ENCODE peak calls at places on chromosomes 6 and 20, in ten cellular contexts. S is CD8-positive, alpha-beta T cell; F is nephron progenitor cell; W is pancreas; I is natural killer cell; T is neural crest cell; V is heart right ventricle; N is fibroblast of mammary gland; K is left ventricle myocardium inferior; B is lung. Y is an unnamed sample.

GRCh38 chr6:34865107-34865506 is 22.7 kb downstream of the TAF11 start:
- DNase-seq in F (no peak), I (no peak), K (no peak), S (no peak), V (no peak), N (no peak), W (no peak), B (no peak), T (no peak), Y (no peak)

GRCh38 chr6:155143610-155144106 is 120.2 kb upstream of the CLDN20 start:
- DNase-seq in T (no peak), W (no peak), N (no peak), V (no peak), B (no peak), I (no peak), S (no peak), K (no peak), F (no peak), Y (no peak)

GRCh38 chr6:138560130-138560850 is 61.0 kb upstream of the NHSL1 start:
- DNase-seq in T (no peak), B (no peak), N (no peak), K (no peak), I (no peak), W (no peak), S (no peak), F (no peak), V (no peak), Y (no peak)

GRCh38 chr6:25138024-25138696 is 141.0 kb upstream of the CARMIL1 start:
- DNase-seq in B (peak), V (peak), N (peak), W (no peak), I (peak), S (peak), K (peak), T (no peak), F (no peak), Y (peak)

GRCh38 chr6:158361961-158362634 is 49.8 kb downstream of the TULP4 start:
- DNase-seq in N (peak), F (no peak), W (no peak), I (no peak), K (no peak), V (no peak), T (no peak), S (no peak), B (no peak), Y (no peak)

GRCh38 chr6:7594579-7595125 is 4.7 kb downstream of the SNRNP48 start:
- DNase-seq in T (no peak), K (no peak), S (no peak), V (no peak), N (no peak), I (no peak), F (no peak), B (no peak), W (no peak), Y (no peak)

GRCh38 chr6:47631248-47632196 is 66.9 kb upstream of the ADGRF4 start:
- DNase-seq in N (peak), I (no peak), T (no peak), B (no peak), V (no peak), W (no peak), K (no peak), S (no peak), F (peak), Y (no peak)

GRCh38 chr6:131755597-131755996 is 44.8 kb upstream of the CTAGE9 start:
- DNase-seq in V (no peak), I (no peak), F (no peak), S (no peak), T (no peak), W (no peak), N (peak), B (no peak), K (no peak), Y (no peak)

GRCh38 chr6:44464527-44465310 is 77.2 kb downstream of the CDC5L start:
- DNase-seq in F (no peak), T (no peak), V (no peak), B (no peak), W (no peak), K (no peak), N (peak), S (no peak), I (no peak), Y (no peak)

GRCh38 chr20:48523191-48523757 is 304.5 kb downstream of the PREX1 start:
- DNase-seq in W (no peak), F (peak), N (peak), B (no peak), I (no peak), S (no peak), V (peak), T (peak), K (no peak), Y (no peak)

GRCh38 chr6:13299403-13299821 is 28.9 kb downstream of the TBC1D7 start:
- DNase-seq in W (no peak), I (no peak), F (no peak), B (no peak), S (no peak), K (no peak), T (no peak), N (no peak), V (no peak), Y (no peak)

GRCh38 chr20:50281831-50282591 is 91.4 kb downstream of the CEBPB start:
- DNase-seq in S (no peak), I (no peak), B (no peak), K (no peak), W (no peak), V (no peak), T (peak), N (no peak), F (peak), Y (peak)

GRCh38 chr6:73798592-73798991 is 102.6 kb downstream of the CD109 start:
- DNase-seq in F (no peak), V (peak), T (no peak), N (peak), I (no peak), B (no peak), K (no peak), W (no peak), S (no peak), Y (no peak)

GRCh38 chr6:38020593-38020992 is 201.1 kb downstream of the ZFAND3 start:
- DNase-seq in S (no peak), N (no peak), B (no peak), K (no peak), W (no peak), T (no peak), F (no peak), V (no peak), I (no peak), Y (no peak)

GRCh38 chr6:79687759-79688158 is 56.6 kb downstream of the SH3BGRL2 start:
- DNase-seq in T (no peak), S (no peak), V (no peak), B (no peak), N (no peak), W (no peak), F (no peak), K (no peak), I (no peak), Y (no peak)

GRCh38 chr6:144033816-144034540 is 25.9 kb upstream of the PLAGL1 start:
- DNase-seq in V (no peak), T (no peak), N (peak), K (no peak), I (no peak), S (no peak), F (no peak), B (no peak), W (no peak), Y (no peak)

GRCh38 chr20:53927990-53928389 is 142.4 kb downstream of the BCAS1 start:
- DNase-seq in F (no peak), V (no peak), N (no peak), K (no peak), S (no peak), B (no peak), T (no peak), I (no peak), W (no peak), Y (no peak)

GRCh38 chr20:58428364-58428763 is 39.3 kb downstream of the VAPB start:
- DNase-seq in N (no peak), S (no peak), W (no peak), B (no peak), F (no peak), K (no peak), V (no peak), I (no peak), T (no peak), Y (no peak)

GRCh38 chr6:38612386-38612965 is 27.3 kb downstream of the BTBD9 start:
- DNase-seq in F (no peak), V (no peak), I (no peak), W (no peak), K (no peak), N (peak), T (no peak), S (no peak), B (no peak), Y (no peak)

GRCh38 chr20:63622732-63623131 is 4.2 kb downstream of the GMEB2 start:
- DNase-seq in K (no peak), W (peak), B (no peak), I (no peak), N (no peak), T (no peak), S (no peak), F (no peak), V (no peak), Y (peak)

GRCh38 chr20:41141153-41141815 is 3.9 kb downstream of the PLCG1 start:
- DNase-seq in T (peak), V (peak), B (no peak), I (no peak), W (no peak), S (no peak), K (peak), F (no peak), N (peak), Y (no peak)

GRCh38 chr20:24781061-24781980 is 167.7 kb upstream of the CST7 start:
- DNase-seq in K (no peak), N (peak), S (no peak), F (peak), W (no peak), T (no peak), V (peak), B (no peak), I (no peak), Y (peak)
- TF ChIP-seq CTCF in K (peak), N (peak), S (no peak), F (no peak), W (no peak), T (peak), V (peak), B (no peak), I (no peak), Y (no peak)

GRCh38 chr6:107187630-107188029 is 72.3 kb upstream of the BEND3 start:
- DNase-seq in B (no peak), K (no peak), F (no peak), T (no peak), W (no peak), S (no peak), N (no peak), I (no peak), V (no peak), Y (no peak)

GRCh38 chr6:107186047-107186446 is 70.7 kb upstream of the BEND3 start:
- DNase-seq in S (no peak), B (no peak), K (no peak), I (no peak), N (no peak), F (no peak), V (no peak), T (no peak), W (no peak), Y (no peak)

GRCh38 chr6:107180114-107180513 is 64.8 kb upstream of the BEND3 start:
- DNase-seq in B (no peak), K (no peak), N (no peak), I (no peak), W (no peak), T (no peak), F (no peak), S (no peak), V (no peak), Y (no peak)

DNA sequence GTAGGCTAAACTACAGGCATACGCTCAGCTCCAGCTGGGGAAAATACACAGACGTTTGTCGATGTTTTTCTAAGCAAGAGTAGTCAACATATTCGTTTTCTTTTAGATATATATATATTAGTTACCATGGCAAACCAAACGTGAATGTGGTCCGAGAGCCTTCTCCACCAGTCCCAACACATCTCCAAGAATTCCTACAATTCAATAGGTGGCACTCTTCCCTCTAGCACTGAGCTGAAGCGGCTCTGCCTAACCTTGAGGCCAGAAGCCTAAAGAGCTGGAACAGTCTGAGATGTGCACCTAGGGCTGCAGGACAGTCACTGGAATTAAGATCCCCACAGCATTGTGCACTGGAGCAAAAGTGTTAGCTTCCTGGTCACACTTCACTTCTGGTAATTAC is 70.3 kb upstream of the BEND3 start:
- DNase-seq in S (no peak), N (peak), F (peak), V (no peak), B (peak), T (peak), W (no peak), I (no peak), K (no peak), Y (no peak)
- TF ChIP-seq CTCF in S (no peak), N (peak), F (peak), V (peak), B (no peak), T (no peak), W (no peak), I (no peak), K (peak), Y (no peak)

DNA sequence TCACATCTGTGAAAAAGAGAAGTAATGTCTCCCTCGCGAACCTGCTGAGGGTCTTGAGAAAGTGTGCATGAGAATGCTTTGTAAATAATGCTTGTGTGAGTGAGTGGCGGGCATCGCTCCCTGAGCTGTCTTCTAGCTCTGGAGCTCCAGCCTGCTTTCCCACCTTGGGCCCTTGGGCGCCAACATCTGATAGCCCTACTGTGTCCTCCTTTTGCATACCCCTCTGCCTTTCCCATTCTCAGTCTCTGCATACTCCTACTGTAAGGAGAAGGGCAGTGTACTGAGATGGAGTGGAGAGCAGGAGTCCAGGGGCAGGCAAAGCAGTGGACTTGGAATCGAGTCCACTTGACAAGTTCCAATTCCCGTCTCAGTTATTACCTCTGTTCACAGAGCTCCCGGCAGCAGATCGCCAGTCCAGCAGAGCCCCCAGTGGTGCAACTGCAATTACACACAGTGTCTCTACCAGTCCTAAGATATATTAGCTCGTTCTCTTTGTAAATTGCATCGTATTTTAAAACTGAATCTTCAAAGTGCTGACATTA is 855 bp upstream of the NCR2 start:
- DNase-seq in W (no peak), F (no peak), B (no peak), T (no peak), S (no peak), V (no peak), I (no peak), K (no peak), N (no peak), Y (no peak)
- TF ChIP-seq CTCF in W (no peak), F (peak), B (no peak), T (peak), S (no peak), V (no peak), I (no peak), K (no peak), N (no peak), Y (no peak)

GRCh38 chr20:38551056-38551626 is 29.9 kb upstream of the ADIG start:
- DNase-seq in V (no peak), N (no peak), F (no peak), T (no peak), B (no peak), S (no peak), W (no peak), I (no peak), K (no peak), Y (no peak)

GRCh38 chr20:38547288-38547825 is 33.6 kb upstream of the ADIG start:
- DNase-seq in N (no peak), F (no peak), K (no peak), I (no peak), V (no peak), B (no peak), W (no peak), T (no peak), S (no peak), Y (no peak)

GRCh38 chr20:38545771-38546170 is 35.2 kb upstream of the ADIG start:
- DNase-seq in T (no peak), B (no peak), I (no peak), F (no peak), K (no peak), V (no peak), S (no peak), W (no peak), N (no peak), Y (no peak)

GRCh38 chr20:38548356-38549083 is 32.5 kb upstream of the ADIG start:
- DNase-seq in T (no peak), I (no peak), K (no peak), S (no peak), N (no peak), B (no peak), W (no peak), V (no peak), F (no peak), Y (no peak)

GRCh38 chr20:38550274-38550673 is 30.7 kb upstream of the ADIG start:
- DNase-seq in I (no peak), K (no peak), W (no peak), B (no peak), V (no peak), S (no peak), F (no peak), N (no peak), T (no peak), Y (no peak)
- TF ChIP-seq CTCF in I (no peak), K (no peak), W (no peak), B (no peak), V (no peak), S (no peak), F (no peak), N (peak), T (peak), Y (no peak)

GRCh38 chr6:40551966-40552365 is 35.2 kb downstream of the LRFN2 start:
- DNase-seq in K (no peak), F (no peak), S (no peak), V (no peak), N (no peak), T (no peak), W (no peak), B (no peak), I (no peak), Y (no peak)

GRCh38 chr6:40552926-40553325 is 34.2 kb downstream of the LRFN2 start:
- DNase-seq in K (no peak), N (no peak), S (no peak), I (no peak), T (no peak), F (no peak), W (no peak), B (no peak), V (no peak), Y (no peak)

GRCh38 chr6:40555092-40555491 is 32.1 kb downstream of the LRFN2 start:
- DNase-seq in S (no peak), W (no peak), K (no peak), I (no peak), B (no peak), T (no peak), F (no peak), N (no peak), V (no peak), Y (no peak)

GRCh38 chr6:40545954-40546353 is 41.2 kb downstream of the LRFN2 start:
- DNase-seq in W (no peak), I (no peak), B (no peak), V (no peak), F (peak), T (peak), S (no peak), N (no peak), K (no peak), Y (no peak)

GRCh38 chr6:40550096-40550731 is 37.0 kb downstream of the LRFN2 start:
- DNase-seq in F (peak), W (no peak), N (peak), V (peak), T (peak), I (no peak), S (no peak), K (no peak), B (peak), Y (no peak)
- TF ChIP-seq CTCF in F (peak), W (peak), N (peak), V (peak), T (peak), I (peak), S (peak), K (peak), B (peak), Y (peak)

DNA sequence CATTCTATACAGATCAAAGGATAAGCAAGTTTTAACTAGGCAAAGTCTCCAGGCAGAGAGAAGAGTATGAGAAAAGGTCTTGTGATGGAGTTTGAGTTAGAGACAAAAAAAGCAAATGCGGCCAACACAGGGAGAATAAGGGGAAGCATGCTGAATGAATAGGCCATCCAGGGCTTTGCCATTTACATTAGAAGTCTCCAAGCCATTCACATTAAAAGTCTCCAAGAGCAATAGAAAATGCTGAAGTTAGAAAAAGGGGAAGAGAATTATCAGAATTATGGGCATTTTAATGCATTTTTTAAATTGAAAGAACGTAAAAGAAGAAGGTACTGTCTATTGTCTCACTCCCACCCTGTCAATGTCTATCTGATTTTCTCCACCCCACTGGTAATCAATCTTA is 49.4 kb downstream of the PDSS2 start:
- DNase-seq in T (no peak), W (no peak), N (no peak), S (no peak), K (no peak), B (no peak), V (no peak), F (no peak), I (no peak), Y (no peak)
- TF ChIP-seq CTCF in T (no peak), W (no peak), N (no peak), S (no peak), K (no peak), B (no peak), V (no peak), F (no peak), I (no peak), Y (no peak)

GRCh38 chr6:142716097-142716496 is 228.9 kb downstream of the HIVEP2 start:
- DNase-seq in I (no peak), V (no peak), K (no peak), T (no peak), S (no peak), F (no peak), W (no peak), N (peak), B (no peak), Y (no peak)
- TF ChIP-seq CTCF in I (no peak), V (no peak), K (no peak), T (no peak), S (no peak), F (no peak), W (no peak), N (no peak), B (no peak), Y (no peak)

DNA sequence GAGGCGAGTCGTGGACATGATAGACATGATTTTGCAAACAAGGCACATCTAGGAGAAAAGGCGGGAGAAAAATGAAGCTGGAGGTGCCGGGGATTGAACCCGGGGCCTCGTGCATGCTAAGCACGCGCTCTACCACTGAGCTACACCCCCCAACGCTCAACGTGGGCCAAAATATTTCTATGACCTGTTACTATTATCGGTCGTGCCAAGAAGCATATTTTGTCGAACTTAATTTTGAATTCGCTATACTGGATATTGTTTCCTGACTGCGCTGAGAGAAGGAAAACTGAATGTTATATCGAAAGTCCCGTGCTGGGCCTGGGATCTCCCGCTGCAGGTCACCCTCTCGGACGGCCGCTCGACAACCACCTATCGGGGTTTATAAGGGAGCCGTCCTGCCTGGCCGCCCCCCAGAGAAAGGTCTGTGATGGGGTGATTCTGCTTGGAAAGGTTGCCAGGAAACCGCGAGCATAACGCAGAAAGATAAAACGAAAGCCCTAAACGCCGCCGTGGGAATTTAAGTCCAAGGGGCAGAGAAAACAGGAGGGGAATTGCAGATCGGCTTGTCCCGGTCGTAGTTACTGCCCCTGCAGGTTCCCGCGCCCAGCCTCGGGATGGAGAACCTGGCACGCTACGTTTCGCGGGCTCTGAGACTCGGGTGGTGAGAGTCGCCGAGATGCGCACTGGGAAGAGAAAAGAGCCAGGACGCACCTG is 60.0 kb downstream of the TRIM27 start:
- DNase-seq in N (peak), V (peak), W (peak), I (peak), T (peak), B (peak), F (peak), K (peak), S (peak), Y (no peak)
- TF ChIP-seq CTCF in N (no peak), V (no peak), W (no peak), I (no peak), T (no peak), B (no peak), F (no peak), K (no peak), S (no peak), Y (no peak)

GRCh38 chr6:156383059-156383458 is 394.1 kb upstream of the ARID1B start:
- DNase-seq in T (no peak), B (no peak), S (no peak), N (no peak), F (no peak), V (no peak), K (no peak), I (no peak), W (no peak), Y (no peak)

GRCh38 chr6:156379392-156379910 is 397.7 kb upstream of the ARID1B start:
- DNase-seq in S (no peak), B (no peak), W (no peak), T (no peak), F (no peak), I (no peak), N (no peak), V (no peak), K (no peak), Y (no peak)

GRCh38 chr6:156378853-156379252 is 398.3 kb upstream of the ARID1B start:
- DNase-seq in S (no peak), B (no peak), K (no peak), T (no peak), W (no peak), N (no peak), V (no peak), F (no peak), I (no peak), Y (no peak)

GRCh38 chr6:156379946-156380707 is 397.1 kb upstream of the ARID1B start:
- DNase-seq in T (no peak), I (no peak), N (no peak), F (no peak), V (no peak), B (no peak), W (no peak), S (no peak), K (no peak), Y (no peak)
- TF ChIP-seq CTCF in T (no peak), I (no peak), N (no peak), F (no peak), V (no peak), B (no peak), W (no peak), S (no peak), K (no peak), Y (no peak)

Y was measured in CD14-positive monocyte.